ENCODE peak calls at places on chromosomes 6 and 20, in nine cellular contexts. K is NCI-H345, A is OCI-LY7, U is NCI-H2107, P is NCI-H2029, B is A172, H is fibroblast of gingiva, S is PC-9, M is astrocyte. R is an unnamed sample.

GRCh38 chr6:164967102-164967501 is 342.3 kb downstream of the C6orf118 start:
- DNase-seq in K (no peak), A (no peak), U (no peak), P (no peak), B (no peak), H (no peak), S (no peak), M (no peak), R (no peak)

GRCh38 chr6:126650931-126651330 is 311.0 kb downstream of the CENPW start:
- DNase-seq in K (no peak), A (no peak), U (no peak), P (no peak), B (no peak), H (peak), S (no peak), M (peak), R (no peak)

GRCh38 chr6:150345786-150346185 is 23.0 kb upstream of the IYD start:
- DNase-seq in K (no peak), A (no peak), U (no peak), P (no peak), B (peak), H (no peak), S (no peak), M (peak), R (no peak)

GRCh38 chr6:141824258-141824795 is 308.4 kb upstream of the GJE1 start:
- DNase-seq in K (no peak), A (no peak), U (no peak), P (no peak), B (no peak), H (no peak), S (no peak), M (no peak), R (no peak)

GRCh38 chr6:168713013-168713412 is 272.0 kb downstream of the SMOC2 start:
- DNase-seq in K (no peak), A (no peak), U (no peak), P (no peak), B (no peak), H (no peak), S (no peak), M (no peak), R (no peak)

GRCh38 chr6:6728169-6728941 is 139.8 kb downstream of the LY86 start:
- DNase-seq in K (no peak), A (no peak), U (no peak), P (no peak), B (no peak), H (no peak), S (no peak), M (no peak), R (no peak)

GRCh38 chr20:22368235-22368634 is 216.1 kb downstream of the FOXA2 start:
- DNase-seq in K (no peak), A (peak), U (no peak), P (no peak), B (no peak), H (no peak), S (no peak), M (no peak), R (no peak)

GRCh38 chr6:121723623-121724022 is 288.2 kb downstream of the GJA1 start:
- DNase-seq in K (no peak), A (no peak), U (no peak), P (no peak), B (no peak), H (no peak), S (no peak), M (no peak), R (no peak)

GRCh38 chr20:19934792-19935491 is 82.2 kb upstream of the NAA20 start:
- DNase-seq in K (peak), A (no peak), U (peak), P (peak), B (no peak), H (no peak), S (peak), M (no peak), R (peak)

GRCh38 chr6:129100164-129100563 is 217.2 kb downstream of the LAMA2 start:
- DNase-seq in K (no peak), A (no peak), U (no peak), P (no peak), B (no peak), H (no peak), S (no peak), M (no peak), R (no peak)

GRCh38 chr20:1822564-1823420 is 72.4 kb upstream of the SIRPA start:
- DNase-seq in K (no peak), A (no peak), U (no peak), P (no peak), B (no peak), H (no peak), S (no peak), M (peak), R (no peak)

GRCh38 chr6:108627692-108628565 is 67.2 kb downstream of the FOXO3 start:
- DNase-seq in K (no peak), A (no peak), U (no peak), P (no peak), B (no peak), H (no peak), S (no peak), M (peak), R (no peak)

GRCh38 chr6:113903666-113904330 is 46.7 kb downstream of the MARCKS start:
- DNase-seq in K (no peak), A (no peak), U (no peak), P (peak), B (no peak), H (no peak), S (no peak), M (peak), R (no peak)

GRCh38 chr20:5222919-5223634 is 93.7 kb downstream of the PROKR2 start:
- DNase-seq in K (peak), A (peak), U (no peak), P (peak), B (peak), H (peak), S (peak), M (peak), R (peak)

GRCh38 chr6:48541669-48542068 is 430.7 kb upstream of the PTCHD4 start:
- DNase-seq in K (no peak), A (no peak), U (no peak), P (no peak), B (no peak), H (no peak), S (no peak), M (no peak), R (no peak)